ENCODE peak calls at places on chromosome 19, in seven cellular contexts. One of them, this sample, is unnamed.

GRCh38 chr19:35607661-35608060 is 4.9 kb upstream of the HAUS5 start:
- DNase-seq in stomach: no peak
- DNase-seq in esophagus squamous epithelium: no peak
- DNase-seq in body of pancreas: no peak
- DNase-seq in transverse colon: no peak
- DNase-seq in prostate gland: no peak
- DNase-seq in Peyer's patch: no peak
- DNase-seq in this sample: no peak

GRCh38 chr19:3058009-3058820 is 4.1 kb downstream of the TLE5 start:
- DNase-seq in prostate gland: no peak
- DNase-seq in transverse colon: no peak
- DNase-seq in body of pancreas: no peak
- DNase-seq in stomach: no peak
- DNase-seq in esophagus squamous epithelium: no peak
- DNase-seq in Peyer's patch: no peak
- DNase-seq in this sample: no peak

GRCh38 chr19:51372649-51373504 is at the start of gene NKG7:
- DNase-seq in Peyer's patch: peak; percentile 44
- DNase-seq in prostate gland: no peak
- DNase-seq in body of pancreas: no peak
- DNase-seq in esophagus squamous epithelium: no peak
- DNase-seq in stomach: no peak
- DNase-seq in transverse colon: no peak
- DNase-seq in this sample: peak; percentile 55

GRCh38 chr19:1852294-1852646 is 4.0 kb upstream of the REXO1 start:
- DNase-seq in transverse colon: no peak
- DNase-seq in stomach: no peak
- DNase-seq in body of pancreas: no peak
- DNase-seq in esophagus squamous epithelium: no peak
- DNase-seq in prostate gland: no peak
- DNase-seq in Peyer's patch: no peak
- DNase-seq in this sample: no peak

GRCh38 chr19:7242601-7243258 is 51.5 kb downstream of the INSR start:
- DNase-seq in transverse colon: no peak
- DNase-seq in prostate gland: no peak
- DNase-seq in stomach: no peak
- DNase-seq in body of pancreas: no peak
- DNase-seq in esophagus squamous epithelium: no peak
- DNase-seq in Peyer's patch: no peak
- DNase-seq in this sample: no peak

GRCh38 chr19:38869160-38869835 is 8.8 kb downstream of the RINL start:
- DNase-seq in transverse colon: peak; percentile 57
- DNase-seq in body of pancreas: peak; percentile 37
- DNase-seq in prostate gland: no peak
- DNase-seq in Peyer's patch: peak; percentile 82
- DNase-seq in esophagus squamous epithelium: no peak
- DNase-seq in stomach: no peak
- DNase-seq in this sample: peak; percentile 64

GRCh38 chr19:55585658-55586339 is 5.2 kb upstream of the ZNF579 start:
- DNase-seq in transverse colon: peak; percentile 71
- DNase-seq in body of pancreas: peak; percentile 68
- DNase-seq in prostate gland: peak; percentile 65
- DNase-seq in esophagus squamous epithelium: no peak
- DNase-seq in Peyer's patch: peak; percentile 74
- DNase-seq in stomach: peak; percentile 76
- DNase-seq in this sample: peak; percentile 68

GRCh38 chr19:33872445-33873320 is 76.0 kb downstream of the KCTD15 start:
- DNase-seq in body of pancreas: no peak
- DNase-seq in Peyer's patch: no peak
- DNase-seq in esophagus squamous epithelium: no peak
- DNase-seq in transverse colon: no peak
- DNase-seq in stomach: no peak
- DNase-seq in prostate gland: no peak
- DNase-seq in this sample: no peak

GRCh38 chr19:719081-719512 is 10.4 kb downstream of the PALM start:
- DNase-seq in Peyer's patch: no peak
- DNase-seq in transverse colon: no peak
- DNase-seq in prostate gland: no peak
- DNase-seq in esophagus squamous epithelium: no peak
- DNase-seq in body of pancreas: no peak
- DNase-seq in stomach: no peak
- DNase-seq in this sample: no peak

GRCh38 chr19:18532208-18532890 is 10.5 kb upstream of the ELL start:
- DNase-seq in body of pancreas: no peak
- DNase-seq in stomach: no peak
- DNase-seq in prostate gland: no peak
- DNase-seq in esophagus squamous epithelium: no peak
- DNase-seq in Peyer's patch: no peak
- DNase-seq in transverse colon: no peak
- DNase-seq in this sample: no peak

GRCh38 chr19:53595510-53595867 is 36.3 kb upstream of the DPRX start:
- DNase-seq in Peyer's patch: no peak
- DNase-seq in prostate gland: no peak
- DNase-seq in esophagus squamous epithelium: no peak
- DNase-seq in transverse colon: no peak
- DNase-seq in body of pancreas: no peak
- DNase-seq in stomach: no peak
- DNase-seq in this sample: no peak

GRCh38 chr19:35013047-35013819 is 13.1 kb downstream of the GRAMD1A start:
- DNase-seq in prostate gland: peak; percentile 64
- DNase-seq in transverse colon: peak; percentile 77
- DNase-seq in stomach: peak; percentile 83
- DNase-seq in body of pancreas: peak; percentile 79
- DNase-seq in esophagus squamous epithelium: no peak
- DNase-seq in Peyer's patch: peak; percentile 75
- DNase-seq in this sample: peak; percentile 81

GRCh38 chr19:12603714-12604113 is 6.9 kb downstream of the ZNF490 start:
- DNase-seq in transverse colon: peak; percentile 17
- DNase-seq in body of pancreas: no peak
- DNase-seq in prostate gland: no peak
- DNase-seq in stomach: no peak
- DNase-seq in Peyer's patch: peak; percentile 39
- DNase-seq in esophagus squamous epithelium: no peak
- DNase-seq in this sample: no peak

GRCh38 chr19:49362926-49363264 is 679 bp upstream of the TEAD2 start:
- DNase-seq in body of pancreas: peak; percentile 57
- DNase-seq in Peyer's patch: no peak
- DNase-seq in esophagus squamous epithelium: no peak
- DNase-seq in stomach: peak; percentile 30
- DNase-seq in transverse colon: peak; percentile 47
- DNase-seq in prostate gland: peak; percentile 19
- DNase-seq in this sample: peak; percentile 59

GRCh38 chr19:3642987-3643386 is 16.4 kb upstream of the CACTIN start:
- DNase-seq in esophagus squamous epithelium: no peak
- DNase-seq in stomach: no peak
- DNase-seq in prostate gland: no peak
- DNase-seq in Peyer's patch: no peak
- DNase-seq in transverse colon: no peak
- DNase-seq in body of pancreas: no peak
- DNase-seq in this sample: no peak

GRCh38 chr19:32397736-32398135 is 7.8 kb upstream of the DPY19L3 start:
- DNase-seq in transverse colon: no peak
- DNase-seq in stomach: no peak
- DNase-seq in body of pancreas: no peak
- DNase-seq in prostate gland: no peak
- DNase-seq in esophagus squamous epithelium: no peak
- DNase-seq in Peyer's patch: no peak
- DNase-seq in this sample: no peak

GRCh38 chr19:6667114-6667627 is 2.8 kb downstream of the TNFSF14 start:
- DNase-seq in body of pancreas: no peak
- DNase-seq in stomach: no peak
- DNase-seq in prostate gland: no peak
- DNase-seq in Peyer's patch: no peak
- DNase-seq in esophagus squamous epithelium: no peak
- DNase-seq in transverse colon: no peak
- DNase-seq in this sample: peak; percentile 71

GRCh38 chr19:15280915-15281683 is 48.9 kb upstream of the EPHX3 start:
- DNase-seq in body of pancreas: peak; percentile 69
- DNase-seq in prostate gland: peak; percentile 79
- DNase-seq in esophagus squamous epithelium: no peak
- DNase-seq in Peyer's patch: peak; percentile 39
- DNase-seq in stomach: peak; percentile 75
- DNase-seq in transverse colon: peak; percentile 69
- DNase-seq in this sample: peak; percentile 86

GRCh38 chr19:42403586-42403985 is 13.5 kb upstream of the CNFN start:
- DNase-seq in prostate gland: no peak
- DNase-seq in stomach: no peak
- DNase-seq in body of pancreas: no peak
- DNase-seq in Peyer's patch: no peak
- DNase-seq in transverse colon: no peak
- DNase-seq in esophagus squamous epithelium: no peak
- DNase-seq in this sample: no peak

GRCh38 chr19:4624733-4625362 is 14.5 kb upstream of the TNFAIP8L1 start:
- DNase-seq in Peyer's patch: no peak
- DNase-seq in prostate gland: no peak
- DNase-seq in transverse colon: no peak
- DNase-seq in stomach: no peak
- DNase-seq in esophagus squamous epithelium: no peak
- DNase-seq in body of pancreas: no peak
- DNase-seq in this sample: no peak

GRCh38 chr19:49081273-49081672 is 4.0 kb upstream of the SNRNP70 start:
- DNase-seq in body of pancreas: no peak
- DNase-seq in transverse colon: no peak
- DNase-seq in esophagus squamous epithelium: no peak
- DNase-seq in stomach: no peak
- DNase-seq in Peyer's patch: no peak
- DNase-seq in prostate gland: no peak
- DNase-seq in this sample: no peak

GRCh38 chr19:40392123-40392522 is 2.1 kb upstream of the HIPK4 start:
- DNase-seq in Peyer's patch: no peak
- DNase-seq in prostate gland: no peak
- DNase-seq in transverse colon: no peak
- DNase-seq in body of pancreas: no peak
- DNase-seq in stomach: no peak
- DNase-seq in esophagus squamous epithelium: no peak
- DNase-seq in this sample: no peak
- H3K36me3 ChIP-seq in Peyer's patch: no peaks in the 10 kb centered on the region
- H3K36me3 ChIP-seq in prostate gland: no peaks in the 10 kb centered on the region
- H3K36me3 ChIP-seq in transverse colon: no peaks in the 10 kb centered on the region
- H3K36me3 ChIP-seq in body of pancreas: no peaks in the 10 kb centered on the region
- H3K36me3 ChIP-seq in stomach: peaks cover 5% of the 10 kb centered on the region
- H3K36me3 ChIP-seq in esophagus squamous epithelium: no peaks in the 10 kb centered on the region
- H3K36me3 ChIP-seq in this sample: no peaks in the 10 kb centered on the region

DNA sequence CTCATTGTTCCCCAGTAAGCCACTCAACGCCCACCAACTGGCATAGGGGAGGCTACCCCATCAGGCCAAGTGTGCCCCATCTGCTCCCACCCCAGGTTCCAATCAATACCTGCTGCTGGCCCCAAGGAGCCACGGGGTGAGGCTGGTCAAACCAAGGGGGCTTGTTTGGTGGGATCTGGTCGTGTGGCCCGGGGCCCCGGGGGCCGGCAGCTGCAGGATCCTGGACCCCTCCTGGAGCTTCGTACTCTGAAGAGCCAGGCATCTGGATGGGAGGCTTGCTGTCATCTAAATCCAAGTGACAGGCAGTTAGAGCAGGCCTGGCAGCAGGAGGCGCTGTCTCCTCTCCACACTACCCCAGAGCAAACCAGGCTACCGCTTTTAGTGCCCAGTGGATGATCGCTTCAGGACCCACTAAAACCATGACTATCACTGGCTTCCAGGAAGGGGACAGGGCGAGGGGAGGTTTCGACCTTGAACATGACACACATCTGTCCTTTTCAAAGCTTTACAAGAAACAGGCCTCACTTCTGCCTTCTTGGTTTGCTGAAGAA is 14.2 kb downstream of the CHERP start:
- DNase-seq in prostate gland: no peak
- DNase-seq in stomach: peak; percentile 41
- DNase-seq in transverse colon: no peak
- DNase-seq in body of pancreas: peak; percentile 35
- DNase-seq in esophagus squamous epithelium: no peak
- DNase-seq in Peyer's patch: no peak
- DNase-seq in this sample: no peak
- TF ChIP-seq POLR2A in prostate gland: no peak
- TF ChIP-seq POLR2A in stomach: no peak
- TF ChIP-seq POLR2A in transverse colon: no peak
- TF ChIP-seq POLR2A in body of pancreas: no peak
- TF ChIP-seq POLR2A in esophagus squamous epithelium: no peak
- TF ChIP-seq POLR2A in Peyer's patch: no peak
- TF ChIP-seq POLR2A in this sample: no peak

DNA sequence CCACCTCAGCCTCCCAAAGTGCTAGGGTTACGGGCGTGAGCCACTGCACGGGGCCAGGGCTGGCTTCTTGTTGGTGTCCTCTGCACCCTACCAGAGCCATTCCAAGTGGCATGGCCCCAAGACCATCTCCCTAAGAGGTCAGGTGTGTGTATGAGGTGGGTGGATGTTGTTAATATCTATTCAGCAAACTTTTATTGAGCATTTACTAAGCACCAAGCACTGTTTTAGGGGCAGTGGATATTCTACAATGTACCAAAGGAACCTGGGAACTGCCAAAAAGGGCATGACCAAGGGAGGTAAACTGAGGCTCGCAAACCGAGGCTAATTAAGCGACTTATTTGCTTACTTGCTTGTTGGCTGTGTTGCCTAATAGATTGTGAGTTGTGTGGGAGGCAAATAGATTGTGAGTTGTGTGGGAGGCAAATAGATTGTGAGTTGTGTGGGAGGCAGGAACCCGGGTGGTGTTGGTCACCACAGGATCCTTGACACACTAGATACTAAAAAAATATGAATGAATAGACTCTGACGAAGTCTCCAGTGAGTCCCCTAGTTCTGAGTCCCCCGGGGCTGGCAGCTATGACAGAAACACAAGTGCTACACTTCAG is 5.1 kb upstream of the BICRA start:
- DNase-seq in stomach: no peak
- DNase-seq in esophagus squamous epithelium: no peak
- DNase-seq in Peyer's patch: no peak
- DNase-seq in transverse colon: no peak
- DNase-seq in prostate gland: no peak
- DNase-seq in body of pancreas: no peak
- DNase-seq in this sample: no peak
- H3K27ac ChIP-seq in stomach: no peak overlapping the region
- H3K27ac ChIP-seq in esophagus squamous epithelium: no peak overlapping the region
- H3K27ac ChIP-seq in Peyer's patch: no peak overlapping the region
- H3K27ac ChIP-seq in transverse colon: no peak overlapping the region
- H3K27ac ChIP-seq in prostate gland: no peak overlapping the region
- H3K27ac ChIP-seq in body of pancreas: no peak overlapping the region
- H3K27ac ChIP-seq in this sample: no peak overlapping the region

GRCh38 chr19:46772170-46773017 is 16.0 kb downstream of the SLC1A5 start:
- DNase-seq in esophagus squamous epithelium: no peak
- DNase-seq in Peyer's patch: no peak
- DNase-seq in stomach: no peak
- DNase-seq in prostate gland: no peak
- DNase-seq in transverse colon: no peak
- DNase-seq in body of pancreas: no peak
- DNase-seq in this sample: no peak

GRCh38 chr19:46773018-46773399 is 15.4 kb downstream of the SLC1A5 start:
- DNase-seq in transverse colon: no peak
- DNase-seq in esophagus squamous epithelium: no peak
- DNase-seq in prostate gland: no peak
- DNase-seq in Peyer's patch: no peak
- DNase-seq in stomach: no peak
- DNase-seq in body of pancreas: no peak
- DNase-seq in this sample: no peak

GRCh38 chr19:46775642-46776258 is 12.6 kb downstream of the SLC1A5 start:
- DNase-seq in transverse colon: no peak
- DNase-seq in stomach: no peak
- DNase-seq in Peyer's patch: no peak
- DNase-seq in prostate gland: no peak
- DNase-seq in esophagus squamous epithelium: no peak
- DNase-seq in body of pancreas: no peak
- DNase-seq in this sample: no peak

GRCh38 chr19:46782355-46783019 is 5.9 kb downstream of the SLC1A5 start:
- DNase-seq in body of pancreas: no peak
- DNase-seq in stomach: no peak
- DNase-seq in esophagus squamous epithelium: no peak
- DNase-seq in transverse colon: no peak
- DNase-seq in Peyer's patch: no peak
- DNase-seq in prostate gland: no peak
- DNase-seq in this sample: no peak

GRCh38 chr19:46776927-46777911 is 11.2 kb downstream of the SLC1A5 start:
- DNase-seq in Peyer's patch: no peak
- DNase-seq in prostate gland: no peak
- DNase-seq in esophagus squamous epithelium: no peak
- DNase-seq in body of pancreas: no peak
- DNase-seq in transverse colon: no peak
- DNase-seq in stomach: no peak
- DNase-seq in this sample: no peak
- H3K36me3 ChIP-seq in Peyer's patch: no peaks in the 10 kb centered on the region
- H3K36me3 ChIP-seq in prostate gland: peaks cover 24% of the 10 kb centered on the region
- H3K36me3 ChIP-seq in esophagus squamous epithelium: peaks cover 51% of the 10 kb centered on the region
- H3K36me3 ChIP-seq in body of pancreas: peaks cover 4% of the 10 kb centered on the region
- H3K36me3 ChIP-seq in transverse colon: peaks cover 57% of the 10 kb centered on the region
- H3K36me3 ChIP-seq in stomach: peaks cover 86% of the 10 kb centered on the region
- H3K36me3 ChIP-seq in this sample: no peaks in the 10 kb centered on the region